ENCODE peak calls at places on chromosome 4, in eight cellular contexts. G, Y, J, C, N, U, A and O are unnamed samples.

GRCh38 chr4:55488716-55489115 is 58.0 kb downstream of the CLOCK start:
- DNase-seq in G (no peak), Y (no peak), J (no peak), C (no peak), N (no peak), U (no peak), A (no peak), O (no peak)

GRCh38 chr4:143441678-143442077 is 71.8 kb upstream of the SMARCA5 start:
- DNase-seq in G (no peak), Y (no peak), J (no peak), C (no peak), N (no peak), U (no peak), A (no peak), O (no peak)

GRCh38 chr4:139735381-139736256 is 70.0 kb downstream of the MGST2 start:
- DNase-seq in G (no peak), Y (peak), J (peak), C (no peak), N (no peak), U (no peak), A (peak), O (no peak)

GRCh38 chr4:139042981-139043460 is 27.4 kb downstream of the NOCT start:
- DNase-seq in G (no peak), Y (peak), J (no peak), C (no peak), N (no peak), U (no peak), A (no peak), O (no peak)

GRCh38 chr4:8732681-8733243 is 138.9 kb downstream of the HMX1 start:
- DNase-seq in G (peak), Y (no peak), J (no peak), C (no peak), N (no peak), U (no peak), A (no peak), O (peak)

GRCh38 chr4:101961144-101961543 is 170.6 kb downstream of the BANK1 start:
- DNase-seq in G (no peak), Y (no peak), J (no peak), C (no peak), N (no peak), U (no peak), A (peak), O (no peak)

GRCh38 chr4:121597346-121597934 is 99.3 kb downstream of the ANXA5 start:
- DNase-seq in G (no peak), Y (no peak), J (no peak), C (no peak), N (no peak), U (no peak), A (no peak), O (no peak)

GRCh38 chr4:41448935-41449334 is 89.0 kb upstream of the LIMCH1 start:
- DNase-seq in G (peak), Y (peak), J (peak), C (peak), N (no peak), U (peak), A (no peak), O (no peak)

GRCh38 chr4:24312261-24312913 is 272.0 kb downstream of the DHX15 start:
- DNase-seq in G (no peak), Y (no peak), J (no peak), C (no peak), N (no peak), U (no peak), A (no peak), O (no peak)

GRCh38 chr4:119748853-119749252 is 120.2 kb upstream of the PDE5A start:
- DNase-seq in G (no peak), Y (no peak), J (no peak), C (no peak), N (no peak), U (no peak), A (no peak), O (no peak)

GRCh38 chr4:113701156-113701555 is 60.4 kb downstream of the CAMK2D start:
- DNase-seq in G (no peak), Y (no peak), J (no peak), C (no peak), N (no peak), U (no peak), A (no peak), O (no peak)

DNA sequence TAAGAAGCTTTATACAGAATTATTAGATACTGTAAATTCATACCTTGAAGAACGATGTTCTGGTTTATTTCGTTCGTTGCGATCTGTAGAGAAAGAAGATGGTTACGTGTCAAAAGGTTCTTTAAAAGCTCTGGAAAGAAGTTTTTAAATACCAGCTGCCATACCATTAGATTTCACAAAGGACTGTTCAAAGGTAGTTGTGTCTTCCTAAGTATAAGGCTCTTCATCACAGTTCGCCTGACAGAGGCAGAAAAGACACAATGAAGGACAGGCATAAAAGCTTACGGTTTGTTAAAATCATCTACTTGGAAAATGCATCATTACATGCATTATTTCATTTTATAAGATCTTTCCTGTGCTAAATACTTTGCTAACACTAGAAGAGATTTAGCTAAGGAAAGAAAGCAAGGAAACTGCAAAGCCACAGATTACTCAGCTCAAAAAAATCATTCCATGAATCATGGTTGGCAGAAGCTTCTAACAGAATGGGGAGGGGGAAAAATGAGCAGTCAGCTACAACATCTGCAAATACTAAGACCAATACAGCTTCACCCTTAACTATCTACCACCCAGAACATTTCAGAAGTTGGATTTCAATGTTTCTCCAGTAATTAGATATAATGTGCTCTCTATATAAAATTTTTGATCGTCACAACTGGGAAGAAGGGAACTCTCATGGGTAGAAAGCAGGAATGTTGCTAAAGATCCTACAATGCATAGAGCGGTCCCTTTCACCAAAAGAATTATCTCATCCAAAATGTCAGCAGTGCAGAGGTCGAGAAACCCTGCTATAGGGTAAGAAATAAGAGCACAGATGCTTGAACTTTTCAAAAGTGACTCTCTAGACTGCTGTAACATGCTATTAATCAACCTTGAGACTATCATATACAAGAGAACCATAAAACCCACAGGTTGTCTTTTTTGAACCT is 50.7 kb upstream of the PRSS48 start:
- DNase-seq in G (no peak), Y (no peak), J (no peak), C (no peak), N (peak), U (no peak), A (no peak), O (no peak)
- H3K4me3 ChIP-seq in G (no peak), Y (peak), J (peak), C (peak), N (no peak), U (no peak), A (no peak), O (no peak)

GRCh38 chr4:150818661-150819060 is 196.4 kb downstream of the LRBA start:
- DNase-seq in G (no peak), Y (no peak), J (no peak), C (no peak), N (no peak), U (no peak), A (no peak), O (no peak)

GRCh38 chr4:150817017-150817416 is 198.1 kb downstream of the LRBA start:
- DNase-seq in G (no peak), Y (no peak), J (no peak), C (no peak), N (no peak), U (no peak), A (no peak), O (no peak)

GRCh38 chr4:150818129-150818528 is 197.0 kb downstream of the LRBA start:
- DNase-seq in G (no peak), Y (no peak), J (no peak), C (no peak), N (no peak), U (no peak), A (no peak), O (no peak)

GRCh38 chr4:150814873-150815272 is 200.2 kb downstream of the LRBA start:
- DNase-seq in G (no peak), Y (no peak), J (no peak), C (no peak), N (no peak), U (no peak), A (no peak), O (no peak)

GRCh38 chr4:150816491-150816890 is 198.6 kb downstream of the LRBA start:
- DNase-seq in G (no peak), Y (no peak), J (no peak), C (no peak), N (no peak), U (no peak), A (no peak), O (no peak)
- TF ChIP-seq POLR2A in G (no peak), Y (no peak), J (no peak), C (no peak), N (no peak), U (no peak), A (no peak), O (no peak)

GRCh38 chr4:173675446-173675845 is 145.4 kb upstream of the HAND2 start:
- DNase-seq in G (no peak), Y (no peak), J (no peak), C (no peak), N (no peak), U (no peak), A (no peak), O (no peak)

DNA sequence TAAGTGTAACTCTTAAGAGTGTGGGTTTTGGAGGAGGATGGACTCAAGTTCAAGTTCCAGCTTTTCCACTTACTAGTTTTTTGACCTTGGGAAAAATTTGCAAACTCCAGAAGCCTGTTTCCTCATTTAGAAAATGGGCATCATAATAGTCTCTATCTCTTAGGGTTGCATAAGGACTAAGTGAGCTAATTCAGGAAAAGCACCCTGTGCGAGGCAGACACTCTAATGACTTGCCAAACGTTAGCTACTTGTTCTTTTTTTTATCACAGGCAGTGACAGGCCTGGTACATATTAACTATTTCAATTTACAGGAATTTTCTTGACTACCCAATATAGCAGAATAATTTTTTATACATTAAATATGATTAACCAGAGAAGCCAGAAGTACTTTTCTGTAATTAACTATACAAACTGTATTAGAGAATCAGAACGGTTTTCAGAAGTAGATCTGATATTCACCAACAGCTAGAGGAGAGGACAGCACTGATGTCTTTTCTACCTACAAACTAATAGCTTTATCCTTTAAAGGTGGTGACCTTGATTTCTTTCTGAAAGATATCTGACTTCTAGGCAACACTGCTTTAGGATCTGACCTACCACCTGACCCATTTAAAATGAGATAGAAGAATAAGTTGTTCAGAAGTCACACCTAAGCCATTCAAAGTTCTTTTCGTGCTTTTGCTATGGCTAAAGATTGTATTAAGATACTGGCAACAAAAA is 139.6 kb upstream of the HAND2 start:
- DNase-seq in G (no peak), Y (peak), J (no peak), C (no peak), N (no peak), U (no peak), A (no peak), O (no peak)
- H3K4me3 ChIP-seq in G (no peak), Y (no peak), J (no peak), C (no peak), N (no peak), U (no peak), A (no peak), O (no peak)

DNA sequence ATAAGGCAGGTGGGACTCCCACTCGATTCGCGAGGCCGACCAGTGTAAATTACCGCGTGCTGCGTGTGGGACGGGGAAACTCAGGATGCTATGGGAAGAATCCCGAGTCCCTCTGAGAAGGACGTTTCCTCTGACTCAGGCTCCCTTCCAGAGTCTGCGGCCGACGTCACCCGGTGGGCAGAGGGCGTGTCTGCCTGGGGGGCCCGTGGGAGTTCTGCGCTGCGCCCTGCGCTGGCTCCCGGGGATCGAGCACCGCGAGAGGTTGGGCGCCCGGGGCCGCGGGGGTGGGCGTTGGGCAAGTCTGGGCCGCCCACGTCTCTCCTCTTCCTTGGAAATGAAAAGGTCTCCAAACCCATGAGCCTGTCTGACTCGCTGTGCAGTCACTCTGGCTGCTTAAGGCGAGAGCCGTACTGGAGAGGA is 546 bp downstream of the NIPAL1 start:
- DNase-seq in G (peak), Y (peak), J (peak), C (peak), N (peak), U (peak), A (peak), O (peak)
- TF ChIP-seq POLR2A in G (no peak), Y (no peak), J (no peak), C (no peak), N (no peak), U (no peak), A (no peak), O (no peak)

DNA sequence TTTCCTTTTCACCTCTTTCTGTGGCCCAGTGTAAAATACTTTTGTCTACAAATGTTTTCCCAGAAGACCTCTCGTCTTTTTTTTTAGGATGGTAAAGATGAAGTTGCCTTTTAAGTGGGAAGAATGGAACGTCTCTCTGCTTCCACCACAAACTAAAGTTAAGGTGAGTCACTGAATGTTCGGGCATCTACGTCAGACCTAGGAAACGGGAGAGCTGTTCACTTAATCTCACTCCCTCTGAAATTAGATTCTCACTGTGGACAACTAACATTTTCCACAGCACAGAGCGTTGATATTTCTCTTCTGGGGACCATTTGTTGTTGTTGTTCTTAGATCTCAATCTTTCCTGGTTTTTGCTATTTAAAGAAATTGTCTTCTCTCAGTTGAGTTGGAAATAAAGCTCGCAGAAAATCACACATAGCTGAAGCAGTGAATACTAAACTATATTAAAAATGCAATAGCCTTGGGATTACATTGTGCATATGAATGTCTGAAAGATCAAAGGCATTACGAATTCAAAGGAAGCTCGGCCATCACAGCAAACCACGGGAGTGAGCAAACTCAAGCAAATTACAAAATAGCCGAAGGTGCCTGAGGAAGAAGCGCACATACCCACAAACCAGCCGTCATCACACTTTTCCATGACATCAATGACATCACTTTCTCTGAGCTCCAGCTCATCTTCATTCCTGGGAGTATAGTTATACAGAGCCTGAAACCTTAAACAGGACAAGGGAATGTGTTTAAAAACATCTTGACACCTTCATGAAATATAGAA is 53.9 kb upstream of the PDLIM3 start:
- DNase-seq in G (no peak), Y (no peak), J (no peak), C (no peak), N (no peak), U (no peak), A (no peak), O (no peak)
- H3K4me3 ChIP-seq in G (no peak), Y (no peak), J (no peak), C (no peak), N (no peak), U (no peak), A (no peak), O (no peak)

GRCh38 chr4:74444891-74445642 is at the start of gene AREG:
- DNase-seq in G (peak), Y (peak), J (peak), C (peak), N (peak), U (peak), A (peak), O (peak)
- TF ChIP-seq POLR2A in G (peak), Y (no peak), J (no peak), C (peak), N (peak), U (peak), A (peak), O (no peak)

GRCh38 chr4:44479731-44480130 is 31.1 kb upstream of the KCTD8 start:
- DNase-seq in G (no peak), Y (no peak), J (no peak), C (no peak), N (no peak), U (no peak), A (no peak), O (no peak)
- H3K4me3 ChIP-seq in G (no peak), Y (no peak), J (no peak), C (no peak), N (no peak), U (no peak), A (no peak), O (no peak)

DNA sequence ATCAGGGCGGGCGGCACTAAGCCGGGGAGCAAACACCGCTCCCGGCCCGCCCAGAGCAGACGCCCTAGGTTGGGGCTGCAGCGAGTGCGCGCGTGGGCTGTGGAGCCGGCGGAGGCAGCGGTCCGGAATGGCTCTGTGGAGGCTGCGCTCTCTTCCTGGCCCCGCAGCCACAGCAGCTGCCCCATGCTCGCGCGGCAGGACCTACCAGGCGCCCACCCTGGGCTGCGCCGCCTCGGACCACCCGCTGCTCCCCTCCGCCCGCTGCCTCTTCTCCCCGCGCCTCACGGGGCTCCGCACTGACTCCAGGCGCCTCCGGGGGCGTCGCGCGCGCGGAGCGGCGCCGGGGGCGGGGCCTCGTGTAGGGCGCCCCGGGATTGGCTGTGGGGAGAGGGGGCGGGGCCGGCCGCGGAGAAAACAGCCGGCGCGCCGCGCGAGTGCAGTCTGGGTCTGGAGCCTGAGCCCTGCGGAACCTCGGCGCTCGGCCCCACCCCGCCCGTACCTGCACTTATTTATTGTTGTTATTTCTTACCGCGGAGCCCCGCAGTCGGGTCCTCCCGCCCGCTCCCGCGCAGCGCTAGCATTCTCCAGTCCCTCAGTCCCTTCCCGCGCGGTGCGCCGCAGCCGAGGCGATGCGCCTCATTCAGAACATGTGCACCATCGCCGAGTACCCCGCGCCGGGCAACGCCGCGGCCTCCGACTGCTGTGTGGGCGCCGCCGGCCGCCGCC is at the start of gene RASL11B:
- DNase-seq in G (peak), Y (peak), J (peak), C (peak), N (peak), U (peak), A (peak), O (peak)
- TF ChIP-seq POLR2A in G (peak), Y (peak), J (peak), C (peak), N (peak), U (peak), A (peak), O (no peak)